ENCODE peak calls at places on chromosomes 1 and 21, in seven cellular contexts. G, F, X, P, L, B and J are unnamed samples.

GRCh38 chr1:166937962-166938361 is 37.4 kb downstream of the ILDR2 start:
- DNase-seq in G (no peak), F (no peak), X (no peak), P (no peak), L (no peak), B (no peak), J (no peak)

GRCh38 chr21:29367335-29367734 is 68.6 kb downstream of the BACH1 start:
- DNase-seq in G (no peak), F (no peak), X (no peak), P (no peak), L (no peak), B (peak; percentile 3), J (no peak)

GRCh38 chr1:37240897-37241296 is 206.6 kb upstream of the GRIK3 start:
- DNase-seq in G (no peak), F (no peak), X (no peak), P (no peak), L (no peak), B (no peak), J (no peak)

GRCh38 chr1:183543619-183544204 is 46.5 kb downstream of the NCF2 start:
- DNase-seq in G (peak; percentile 75), F (peak; percentile 69), X (no peak), P (peak; percentile 23), L (peak; percentile 67), B (peak; percentile 15), J (peak; percentile 27)

GRCh38 chr1:96464991-96465875 is 256.4 kb upstream of the PTBP2 start:
- DNase-seq in G (peak; percentile 46), F (no peak), X (no peak), P (no peak), L (no peak), B (peak; percentile 67), J (no peak)

GRCh38 chr1:150511551-150511950 is 3.6 kb downstream of the ECM1 start:
- DNase-seq in G (no peak), F (no peak), X (no peak), P (no peak), L (no peak), B (no peak), J (no peak)

GRCh38 chr1:100463809-100464424 is 74.0 kb upstream of the GPR88 start:
- DNase-seq in G (peak; percentile 67), F (peak; percentile 20), X (peak; percentile 57), P (peak; percentile 56), L (peak; percentile 74), B (peak; percentile 47), J (peak; percentile 57)

GRCh38 chr1:202367200-202367742 is 18.8 kb downstream of the PPP1R12B start:
- DNase-seq in G (peak; percentile 47), F (no peak), X (no peak), P (no peak), L (no peak), B (no peak), J (no peak)

DNA sequence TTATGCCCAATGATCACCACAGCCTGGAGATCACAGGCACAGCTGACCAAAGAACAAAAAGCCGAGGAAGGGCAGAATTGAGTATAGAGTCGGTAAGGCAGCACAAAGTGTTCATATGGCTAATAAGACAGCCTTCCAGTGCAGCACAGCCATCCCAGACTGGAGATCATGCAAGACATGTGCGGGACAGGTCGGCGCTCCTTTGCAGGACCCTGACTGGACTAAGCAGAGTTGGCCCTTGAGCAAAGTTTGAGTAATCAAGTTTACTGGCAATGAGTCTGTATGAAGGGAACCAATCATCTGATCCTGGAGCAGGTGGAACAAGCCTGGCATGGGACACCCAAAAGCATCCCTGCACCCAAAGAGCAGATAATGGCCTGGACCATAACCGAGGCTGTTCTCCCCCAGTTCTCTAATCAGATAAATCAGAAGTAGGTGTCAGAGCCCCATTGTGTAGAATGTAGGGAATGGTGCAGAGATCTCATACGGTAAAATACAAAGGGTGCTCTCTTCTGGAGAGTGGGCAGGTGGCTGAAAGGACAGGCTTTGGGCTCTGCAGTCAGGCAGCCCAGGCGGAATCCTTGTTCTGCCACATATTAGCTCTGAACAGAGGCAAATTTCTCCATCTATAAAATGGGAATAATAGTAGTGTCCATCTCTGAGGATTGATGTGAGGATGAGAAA is 10.7 kb upstream of the DNASE2B start:
- DNase-seq in G (no peak), F (no peak), X (no peak), P (no peak), L (peak; percentile 24), B (no peak), J (no peak)
- TF ChIP-seq CTCF in G (no peak), F (no peak), X (no peak), P (no peak), L (peak; percentile 54), B (no peak), J (no peak)

GRCh38 chr1:12426030-12426429 is 192.0 kb downstream of the DHRS3 start:
- DNase-seq in G (peak; percentile 74), F (no peak), X (no peak), P (no peak), L (no peak), B (no peak), J (no peak)
- TF ChIP-seq CTCF in G (no peak), F (no peak), X (no peak), P (no peak), L (no peak), B (no peak), J (no peak)

DNA sequence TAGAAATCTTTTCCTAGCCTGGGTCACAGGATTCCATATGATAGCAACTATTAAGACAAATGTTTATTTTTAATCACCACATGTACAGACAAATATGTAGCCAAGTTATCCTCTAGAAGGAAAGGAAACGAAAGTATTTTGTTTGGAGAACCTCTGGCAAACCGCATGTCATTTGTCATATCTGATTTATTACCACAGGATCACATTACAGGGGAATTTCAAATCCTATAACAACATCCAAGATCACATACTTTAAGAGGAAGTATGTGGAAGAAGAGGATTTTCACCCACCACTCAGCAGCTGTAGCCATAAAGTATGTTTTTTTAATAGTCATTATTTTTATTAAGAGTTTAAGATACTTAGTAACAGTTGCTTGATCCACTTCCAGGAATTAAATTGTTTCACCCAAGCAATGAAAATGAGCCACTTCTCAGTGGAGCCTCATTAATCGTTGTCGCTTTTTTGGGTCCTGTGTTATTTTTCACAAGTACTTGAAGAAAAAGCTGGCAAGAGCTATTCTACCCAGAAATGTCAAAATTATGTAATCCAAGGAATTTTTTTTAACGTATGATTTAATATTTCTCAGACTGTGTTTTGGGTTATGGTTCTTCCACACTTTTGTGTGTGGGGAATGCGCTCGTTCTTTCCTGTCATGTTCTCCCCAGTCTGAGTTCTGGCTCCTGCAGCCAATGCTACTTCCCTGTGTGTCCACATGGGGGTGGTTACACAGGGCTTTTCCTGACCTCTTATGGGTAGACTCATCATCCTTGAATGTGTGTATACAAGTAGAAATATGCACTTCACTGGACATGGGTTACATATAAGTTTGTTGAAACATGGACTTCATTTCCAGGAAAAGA is 6.9 kb downstream of the SERTAD4 start:
- DNase-seq in G (peak; percentile 88), F (peak; percentile 37), X (no peak), P (no peak), L (no peak), B (no peak), J (no peak)
- TF ChIP-seq CTCF in G (peak; percentile 77), F (peak; percentile 27), X (no peak), P (no peak), L (peak; percentile 50), B (peak; percentile 19), J (no peak)

GRCh38 chr1:91830242-91831131 is 55.5 kb downstream of the TGFBR3 start:
- DNase-seq in G (peak; percentile 81), F (peak; percentile 21), X (no peak), P (no peak), L (no peak), B (peak; percentile 61), J (no peak)
- TF ChIP-seq CTCF in G (peak; percentile 52), F (peak; percentile 37), X (no peak), P (no peak), L (no peak), B (peak; percentile 59), J (no peak)

GRCh38 chr1:92485374-92486250 is 1.1 kb downstream of the GFI1 start:
- DNase-seq in G (no peak), F (no peak), X (peak; percentile 86), P (peak; percentile 74), L (peak; percentile 51), B (no peak), J (peak; percentile 78)

GRCh38 chr1:92488416-92488815 is 1.7 kb upstream of the GFI1 start:
- DNase-seq in G (no peak), F (no peak), X (no peak), P (no peak), L (no peak), B (no peak), J (no peak)

GRCh38 chr1:92487078-92487605 is 417 bp upstream of the GFI1 start:
- DNase-seq in G (no peak), F (no peak), X (no peak), P (no peak), L (no peak), B (no peak), J (no peak)

GRCh38 chr1:92484472-92485373 is 2.0 kb downstream of the GFI1 start:
- DNase-seq in G (no peak), F (no peak), X (peak; percentile 78), P (peak; percentile 62), L (peak; percentile 24), B (no peak), J (peak; percentile 73)

GRCh38 chr1:92486251-92487077 is at the start of gene GFI1:
- DNase-seq in G (no peak), F (no peak), X (peak; percentile 77), P (peak; percentile 67), L (no peak), B (no peak), J (peak; percentile 77)
- TF ChIP-seq CTCF in G (no peak), F (no peak), X (no peak), P (peak; percentile 42), L (no peak), B (no peak), J (peak; percentile 29)